ENCODE peak calls at places on chromosomes 2 and 18, in seven cellular contexts. O is K562, U is HepG2, W is ovary, X is testis, K is adrenal gland, P is endothelial cell of umbilical vein. D is an unnamed sample. For H3K4me1, the result is how much of the 10 kb centered on the place peaks cover.

GRCh38 chr2:5520352-5520996 is 171.7 kb upstream of the SOX11 start:
- DNase-seq in O (no peak), W (no peak), P (no peak), U (no peak), K (no peak), X (no peak), D (no peak)

GRCh38 chr2:32061973-32062861 is 1.1 kb upstream of the SPAST start:
- DNase-seq in U (peak), P (peak), K (peak), W (peak), O (peak), X (peak), D (peak)

GRCh38 chr2:64260093-64260808 is 116.0 kb upstream of the PELI1 start:
- DNase-seq in O (no peak), W (no peak), K (no peak), P (no peak), X (no peak), U (no peak), D (no peak)

GRCh38 chr18:53698907-53699306 is 525.6 kb downstream of the MBD2 start:
- DNase-seq in U (peak), O (no peak), P (no peak), W (no peak), K (peak), X (peak), D (no peak)

GRCh38 chr2:207470700-207471070 is 59.1 kb upstream of the CREB1 start:
- DNase-seq in U (no peak), P (no peak), O (no peak), X (no peak), W (no peak), K (no peak), D (no peak)

GRCh38 chr2:205802069-205802468 is 119.8 kb downstream of the NRP2 start:
- DNase-seq in X (no peak), K (no peak), O (no peak), W (no peak), U (no peak), P (no peak), D (no peak)

GRCh38 chr18:55650363-55650870 is 62.4 kb upstream of the TCF4 start:
- DNase-seq in W (no peak), U (no peak), K (no peak), O (no peak), X (no peak), P (no peak), D (no peak)

GRCh38 chr18:76232813-76233212 is 262.2 kb downstream of the ZNF516 start:
- DNase-seq in K (no peak), W (no peak), P (no peak), O (no peak), X (no peak), U (no peak), D (no peak)

GRCh38 chr18:48133675-48134251 is 203.3 kb upstream of the SMAD2 start:
- DNase-seq in W (peak), U (no peak), P (no peak), X (no peak), K (no peak), O (no peak), D (no peak)

GRCh38 chr18:79070486-79070885 is 1.3 kb downstream of the ATP9B start:
- DNase-seq in U (no peak), O (no peak), X (no peak), P (no peak), K (no peak), W (no peak), D (no peak)

GRCh38 chr2:190578158-190579057 is 43.9 kb upstream of the NEMP2 start:
- DNase-seq in O (peak), W (no peak), U (peak), P (no peak), K (no peak), X (peak), D (peak)

GRCh38 chr2:240172071-240172895 is 31.8 kb upstream of the OTOS start:
- DNase-seq in U (no peak), K (no peak), O (no peak), X (no peak), W (no peak), P (no peak), D (no peak)

GRCh38 chr2:223944704-223945531 is at the start of gene WDFY1:
- DNase-seq in W (peak), X (peak), U (peak), K (peak), O (peak), P (peak), D (peak)

GRCh38 chr2:194327196-194327888 is 1329.7 kb upstream of the SLC39A10 start:
- DNase-seq in W (no peak), P (no peak), X (no peak), U (no peak), K (no peak), O (no peak), D (no peak)

GRCh38 chr18:7615840-7616239 is 48.7 kb downstream of the PTPRM start:
- DNase-seq in P (no peak), X (no peak), U (no peak), K (no peak), W (no peak), O (no peak), D (no peak)

GRCh38 chr2:169136885-169137534 is 67.6 kb downstream of the DHRS9 start:
- DNase-seq in X (peak), O (no peak), P (peak), W (no peak), K (no peak), U (no peak), D (no peak)
- H3K4me1 ChIP-seq in X (under half), O (under half), P (under half), W (under half), K (under half), U (under half), D (under half)

DNA sequence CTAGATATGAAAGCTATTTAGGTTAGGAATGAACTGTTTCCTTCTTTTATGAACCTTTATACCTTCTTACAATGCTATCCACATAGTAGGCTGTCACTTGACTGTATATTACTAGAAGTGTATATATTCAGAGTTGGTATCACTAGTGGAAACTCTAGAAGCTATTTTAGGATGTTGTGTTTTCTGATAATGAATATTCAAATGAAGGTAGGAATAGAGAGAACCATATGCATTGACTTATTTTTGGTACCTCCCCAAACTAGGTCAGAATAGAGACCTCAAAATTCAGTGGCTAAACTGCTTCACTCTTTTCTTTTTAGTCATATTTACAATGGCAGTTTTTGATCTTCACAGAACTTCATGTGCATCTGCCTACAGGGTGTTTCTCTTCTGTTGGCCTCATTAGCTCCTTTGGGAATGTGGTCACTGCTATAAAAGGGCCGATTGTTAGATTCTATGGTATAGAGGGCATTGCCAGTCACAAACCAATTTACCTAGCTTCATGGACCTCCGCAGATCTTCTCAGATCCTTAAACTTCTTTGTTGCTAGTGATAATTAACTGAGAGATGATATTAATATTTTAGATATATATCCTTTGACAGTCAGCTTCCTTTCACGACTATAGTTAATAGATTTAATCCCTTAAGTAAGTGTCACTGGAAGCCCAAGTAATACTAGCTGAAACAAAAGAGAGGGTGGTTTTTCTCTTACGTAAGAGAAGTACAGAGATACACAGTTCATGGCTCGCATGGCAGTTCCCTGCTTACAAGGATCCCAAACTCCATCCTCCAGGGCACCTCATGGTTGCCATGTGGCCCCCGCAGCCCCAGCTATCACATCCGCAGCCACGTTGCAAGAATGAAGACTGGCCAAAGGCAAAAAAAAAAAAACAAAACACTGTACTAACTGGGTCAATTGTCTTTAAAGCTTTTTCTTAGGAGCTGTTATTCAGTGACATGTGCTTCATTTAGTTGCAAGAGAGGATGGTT is 61.0 kb downstream of the TSPYL6 start:
- DNase-seq in O (no peak), U (no peak), W (no peak), P (no peak), K (no peak), X (no peak), D (no peak)
- TF ChIP-seq POLR2A in O (no peak), U (no peak), W (no peak), P (no peak), K (no peak), X (no peak), D (no peak)

DNA sequence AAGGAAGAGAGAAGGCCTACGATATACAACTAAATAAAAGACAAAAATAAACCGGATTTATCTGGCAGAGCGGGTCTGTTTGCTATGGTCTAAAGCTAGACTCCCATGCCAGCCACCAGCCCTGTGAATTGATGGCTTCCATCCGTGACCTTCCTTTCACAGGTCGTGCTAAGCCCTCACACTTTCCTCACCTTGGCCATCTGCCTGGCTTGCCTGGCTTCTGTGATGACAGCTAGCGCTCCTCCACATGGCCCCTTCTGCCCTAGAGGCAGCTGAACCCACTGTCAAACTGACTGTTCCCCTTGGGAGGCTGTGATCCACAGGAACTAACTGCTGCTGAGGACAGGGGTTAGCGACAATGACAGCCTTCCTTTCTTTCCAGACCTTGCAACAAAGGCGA is 32.5 kb downstream of the GAREM1 start:
- DNase-seq in X (no peak), O (no peak), P (no peak), U (no peak), K (no peak), W (peak), D (no peak)
- H3K4me1 ChIP-seq in X (under half), O (under half), P (under half), U (under half), K (under half), W (under half), D (under half)

GRCh38 chr2:24492283-24493272 is 1.5 kb downstream of the NCOA1 start:
- DNase-seq in X (peak), K (peak), W (no peak), O (peak), U (no peak), P (peak), D (no peak)

GRCh38 chr2:24489942-24490673 is 946 bp upstream of the NCOA1 start:
- DNase-seq in P (peak), X (peak), O (peak), K (no peak), W (no peak), U (peak), D (no peak)

GRCh38 chr2:24489465-24489864 is 1.6 kb upstream of the NCOA1 start:
- DNase-seq in O (peak), P (no peak), X (no peak), K (no peak), U (no peak), W (no peak), D (no peak)

GRCh38 chr2:24491626-24492282 is 700 bp downstream of the NCOA1 start:
- DNase-seq in P (peak), X (peak), U (no peak), W (peak), K (peak), O (peak), D (peak)

GRCh38 chr2:24490674-24491625 is at the start of gene NCOA1:
- DNase-seq in W (peak), X (peak), K (peak), O (peak), P (peak), U (peak), D (peak)
- TF ChIP-seq POLR2A in W (peak), X (no peak), K (peak), O (peak), P (no peak), U (peak), D (peak)

GRCh38 chr2:54572262-54572635 is 116.1 kb downstream of the SPTBN1 start:
- DNase-seq in P (peak), K (no peak), O (peak), U (peak), W (no peak), X (no peak), D (no peak)

GRCh38 chr2:54568876-54569298 is 112.8 kb downstream of the SPTBN1 start:
- DNase-seq in U (no peak), W (no peak), O (peak), K (no peak), P (peak), X (no peak), D (no peak)

GRCh38 chr2:54570925-54571694 is 115.0 kb downstream of the SPTBN1 start:
- DNase-seq in W (peak), K (no peak), P (peak), O (peak), X (peak), U (peak), D (peak)

GRCh38 chr2:54570321-54570881 is 114.3 kb downstream of the SPTBN1 start:
- DNase-seq in K (no peak), P (no peak), O (no peak), X (no peak), U (no peak), W (no peak), D (no peak)

GRCh38 chr2:54569745-54570296 is 113.7 kb downstream of the SPTBN1 start:
- DNase-seq in X (no peak), P (no peak), O (peak), K (no peak), W (no peak), U (no peak), D (no peak)
- H3K4me1 ChIP-seq in X (under half), P (half or more), O (half or more), K (half or more), W (under half), U (half or more), D (under half)

GRCh38 chr2:74425523-74425922 is 4.0 kb downstream of the WDR54 start:
- DNase-seq in X (no peak), W (no peak), P (no peak), U (peak), O (no peak), K (no peak), D (peak)
- TF ChIP-seq POLR2A in X (no peak), W (no peak), P (no peak), U (no peak), O (no peak), K (no peak), D (no peak)

GRCh38 chr2:226790006-226790405 is 9.6 kb downstream of the IRS1 start:
- DNase-seq in X (no peak), K (peak), U (no peak), P (no peak), O (no peak), W (no peak), D (no peak)
- H3K4me1 ChIP-seq in X (under half), K (half or more), U (half or more), P (under half), O (under half), W (under half), D (under half)